ENCODE peak calls at places on chromosomes 1 and 21, in seven cellular contexts. M is lung; J is endothelial cell of umbilical vein; V is testis; S is left ventricle myocardium inferior; H is HAP-1; C is CD4-positive, alpha-beta memory T cell. I is an unnamed sample.
A peak's percentile ranks its signal among the peaks of the same experiment; 100 is the strongest.

GRCh38 chr1:224541901-224542610 is 74.1 kb upstream of the CNIH3 start:
- DNase-seq in V (no peak), S (no peak), M (no peak), C (no peak), H (no peak), J (peak; percentile 81), I (no peak)

GRCh38 chr1:21378705-21379494 is 61.0 kb upstream of the NBPF3 start:
- DNase-seq in C (no peak), V (no peak), M (no peak), J (no peak), S (no peak), H (no peak), I (no peak)

GRCh38 chr1:119331915-119332314 is 36.7 kb upstream of the HAO2 start:
- DNase-seq in J (no peak), M (no peak), C (no peak), V (no peak), H (no peak), S (no peak), I (no peak)

GRCh38 chr1:82503805-82504204 is 703.1 kb downstream of the ADGRL2 start:
- DNase-seq in C (no peak), M (no peak), S (no peak), H (peak; percentile 48), V (no peak), J (no peak), I (no peak)

GRCh38 chr1:9822897-9823692 is 670 bp downstream of the CLSTN1 start:
- DNase-seq in C (peak; percentile 21), S (peak; percentile 27), J (peak; percentile 21), H (peak; percentile 46), M (no peak), V (peak; percentile 35), I (peak; percentile 9)

GRCh38 chr1:231036416-231036815 is 3.6 kb downstream of the FAM89A start:
- DNase-seq in J (no peak), H (no peak), C (no peak), S (no peak), V (no peak), M (no peak), I (no peak)

GRCh38 chr1:23451452-23451851 is 26.9 kb upstream of the TCEA3 start:
- DNase-seq in J (no peak), S (no peak), V (no peak), H (no peak), M (no peak), C (no peak), I (no peak)

GRCh38 chr21:31624961-31625491 is 34.5 kb upstream of the SOD1 start:
- DNase-seq in C (no peak), S (no peak), M (no peak), J (no peak), H (no peak), V (no peak), I (no peak)

GRCh38 chr21:33314096-33314495 is 10.7 kb upstream of the IFNAR1 start:
- DNase-seq in H (no peak), V (no peak), J (no peak), S (no peak), M (no peak), C (no peak), I (no peak)

GRCh38 chr1:246961939-246962373 is 30.2 kb upstream of the AHCTF1 start:
- DNase-seq in V (peak; percentile 15), H (no peak), J (peak; percentile 12), S (peak; percentile 34), M (peak; percentile 38), C (no peak), I (no peak)

GRCh38 chr1:214184992-214185391 is 96.0 kb upstream of the SMYD2 start:
- DNase-seq in C (no peak), M (no peak), H (no peak), V (no peak), S (no peak), J (no peak), I (no peak)

GRCh38 chr1:116495534-116495933 is 75.3 kb downstream of the CD58 start:
- DNase-seq in V (no peak), S (no peak), H (no peak), M (no peak), C (no peak), J (no peak), I (no peak)

GRCh38 chr1:119715542-119715941 is 3.8 kb downstream of the PHGDH start:
- DNase-seq in S (no peak), V (peak; percentile 65), C (no peak), H (peak; percentile 52), M (no peak), J (no peak), I (no peak)

GRCh38 chr1:14570514-14570913 is 28.0 kb upstream of the KAZN start:
- DNase-seq in S (no peak), M (no peak), C (no peak), H (no peak), J (no peak), V (no peak), I (no peak)

GRCh38 chr1:67307251-67308060 is at the start of gene IL12RB2:
- DNase-seq in M (no peak), V (no peak), S (peak; percentile 20), H (peak; percentile 41), J (no peak), C (peak; percentile 38), I (no peak)

GRCh38 chr1:153778824-153779519 is 3.8 kb downstream of the SLC27A3 start:
- DNase-seq in H (no peak), S (no peak), M (no peak), V (no peak), J (no peak), C (no peak), I (no peak)

DNA sequence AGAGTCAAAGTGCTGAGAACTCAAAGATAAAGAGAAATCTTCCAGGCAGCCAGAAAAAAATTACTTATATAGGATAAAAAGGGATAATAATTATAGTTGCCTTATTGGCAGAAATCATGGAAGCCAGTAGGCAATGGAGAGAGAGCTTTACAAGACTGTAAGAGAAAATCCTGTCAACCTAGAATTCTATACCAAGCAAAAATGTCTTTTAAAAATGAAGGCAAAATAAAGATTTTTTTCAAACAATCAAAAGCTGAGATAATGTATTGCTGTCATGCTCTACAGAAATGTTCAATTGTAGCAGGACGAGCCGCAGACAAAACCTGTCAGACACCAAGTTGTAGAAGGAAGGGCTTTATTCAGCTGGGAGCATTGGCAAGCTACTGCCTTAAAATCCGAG is 26.8 kb upstream of the RAB4A start:
- DNase-seq in S (no peak), J (no peak), H (no peak), V (no peak), M (no peak), C (no peak), I (no peak)
- H3K36me3 ChIP-seq in S (no peaks in the 10 kb centered on the region), J (no peaks in the 10 kb centered on the region), H (no peaks in the 10 kb centered on the region), V (no peaks in the 10 kb centered on the region), M (no peaks in the 10 kb centered on the region), C (no peaks in the 10 kb centered on the region), I (no peaks in the 10 kb centered on the region)

DNA sequence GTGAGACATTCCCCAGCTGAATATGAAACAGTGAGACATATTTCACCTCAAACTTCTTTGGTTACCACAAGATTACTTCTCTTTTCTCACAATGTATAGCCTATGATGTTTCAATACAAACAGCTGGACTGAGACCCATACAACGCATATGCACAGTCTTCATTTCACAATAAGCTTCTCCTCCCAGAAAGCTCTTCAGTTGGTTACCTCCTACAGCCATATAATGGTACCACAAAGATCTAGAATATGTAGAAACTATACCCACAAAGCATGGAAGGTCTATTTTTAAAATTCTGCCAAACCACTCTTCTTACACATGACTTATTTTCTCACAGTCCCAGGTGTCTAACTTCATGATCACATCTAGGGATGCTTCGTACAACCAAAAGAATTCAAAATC is 70.8 kb downstream of the JAK1 start:
- DNase-seq in J (no peak), S (no peak), H (no peak), V (no peak), C (no peak), M (no peak), I (no peak)
- H3K4me1 ChIP-seq in J (peaks cover 68% of the 10 kb centered on the region), S (peaks cover 98% of the 10 kb centered on the region), H (peaks cover 6% of the 10 kb centered on the region), V (peaks cover 33% of the 10 kb centered on the region), C (peaks cover 96% of the 10 kb centered on the region), M (peaks cover 26% of the 10 kb centered on the region), I (peaks cover 82% of the 10 kb centered on the region)

DNA sequence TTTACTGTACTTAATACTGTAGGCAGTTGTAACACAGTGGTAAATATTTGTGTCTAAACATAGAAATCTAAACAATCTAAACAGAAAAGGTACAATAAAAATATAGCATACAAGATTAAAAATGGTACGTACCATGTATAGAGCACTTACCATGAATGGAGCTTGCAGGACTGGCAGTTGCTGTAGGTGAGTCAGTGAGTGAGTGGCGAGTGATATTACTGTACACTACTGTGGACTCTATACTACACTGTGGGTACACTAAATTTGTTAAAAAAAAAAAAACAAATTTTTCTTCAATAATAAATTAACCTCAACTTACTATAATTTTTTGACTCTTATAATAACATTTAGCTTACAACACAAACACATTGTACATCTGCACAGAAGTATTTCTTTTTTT is 39.5 kb upstream of the MYOCOS start:
- DNase-seq in M (no peak), V (no peak), H (no peak), J (no peak), C (no peak), S (no peak), I (no peak)
- H3K36me3 ChIP-seq in M (peaks cover 31% of the 10 kb centered on the region), V (no peaks in the 10 kb centered on the region), H (peaks cover 78% of the 10 kb centered on the region), J (peaks cover 48% of the 10 kb centered on the region), C (peaks cover 80% of the 10 kb centered on the region), S (peaks cover 98% of the 10 kb centered on the region), I (peaks cover 60% of the 10 kb centered on the region)

GRCh38 chr1:15952317-15953258 is 23.3 kb downstream of the ZBTB17 start:
- DNase-seq in C (no peak), M (no peak), V (no peak), H (no peak), S (no peak), J (peak; percentile 93), I (no peak)

GRCh38 chr1:15951341-15952153 is 24.4 kb downstream of the ZBTB17 start:
- DNase-seq in H (no peak), M (no peak), J (no peak), S (no peak), C (no peak), V (no peak), I (peak; percentile 44)

GRCh38 chr1:15953791-15954201 is 22.1 kb downstream of the ZBTB17 start:
- DNase-seq in V (no peak), S (no peak), C (no peak), J (peak; percentile 35), H (peak; percentile 35), M (no peak), I (no peak)

GRCh38 chr1:15954316-15954715 is 21.6 kb downstream of the ZBTB17 start:
- DNase-seq in S (no peak), M (no peak), C (no peak), V (no peak), H (no peak), J (no peak), I (no peak)

GRCh38 chr1:15953294-15953771 is 22.6 kb downstream of the ZBTB17 start:
- DNase-seq in H (no peak), J (peak; percentile 32), M (no peak), V (no peak), C (no peak), S (no peak), I (no peak)
- H3K4me1 ChIP-seq in H (peaks cover 5% of the 10 kb centered on the region), J (peaks cover 78% of the 10 kb centered on the region), M (peaks cover 49% of the 10 kb centered on the region), V (peaks cover 57% of the 10 kb centered on the region), C (peaks cover 80% of the 10 kb centered on the region), S (peaks cover 89% of the 10 kb centered on the region), I (peaks cover 62% of the 10 kb centered on the region)

DNA sequence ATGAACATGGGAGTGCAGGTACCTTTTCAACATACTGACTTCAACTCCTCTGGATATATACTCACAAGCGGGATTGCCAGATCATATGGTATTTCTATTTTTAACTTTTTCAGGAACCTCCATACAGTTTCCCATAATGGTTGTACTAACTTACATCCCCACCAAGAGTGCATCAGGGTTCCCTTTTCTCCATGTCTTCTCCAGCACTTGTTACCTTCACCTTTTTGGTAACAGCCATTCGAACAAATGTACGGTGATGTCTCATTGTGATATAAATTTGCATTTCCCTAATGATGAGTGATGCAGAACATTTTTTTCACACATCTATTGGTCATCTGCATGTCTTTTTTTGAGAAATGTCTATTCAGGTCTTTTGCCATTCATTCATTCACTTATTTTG is 25.9 kb upstream of the ACTA1 start:
- DNase-seq in S (no peak), V (no peak), J (no peak), C (no peak), M (no peak), H (no peak), I (no peak)
- H3K36me3 ChIP-seq in S (peaks cover 99% of the 10 kb centered on the region), V (no peaks in the 10 kb centered on the region), J (peaks cover 13% of the 10 kb centered on the region), C (peaks cover 31% of the 10 kb centered on the region), M (peaks cover 52% of the 10 kb centered on the region), H (peaks cover 55% of the 10 kb centered on the region), I (peaks cover 46% of the 10 kb centered on the region)

I was measured in CD8-positive, alpha-beta T cell.